ENCODE peak calls at places on chromosomes 1 and 21, in four cellular contexts. O is left ventricle myocardium superior, W is GM23248, E is kidney glomerular epithelial cell. F is an unnamed sample.

GRCh38 chr1:74771913-74772515 is 39.1 kb downstream of the TYW3 start:
- DNase-seq in E (peak), O (no peak), W (peak), F (no peak)

GRCh38 chr1:53591924-53592323 is 132.7 kb downstream of the DMRTB1 start:
- DNase-seq in W (no peak), O (no peak), E (no peak), F (no peak)

GRCh38 chr21:23316190-23316589 is 2291.1 kb downstream of the MRPL39 start:
- DNase-seq in E (no peak), O (no peak), W (no peak), F (no peak)

GRCh38 chr1:112833806-112834205 is 118.7 kb upstream of the PPM1J start:
- DNase-seq in W (no peak), E (no peak), O (no peak), F (no peak)

GRCh38 chr1:190477687-190478192 is at the start of gene BRINP3:
- DNase-seq in W (no peak), E (no peak), O (no peak), F (no peak)

GRCh38 chr1:81466970-81467369 is 333.8 kb upstream of the ADGRL2 start:
- DNase-seq in E (no peak), W (no peak), O (no peak), F (no peak)

GRCh38 chr1:91613594-91613993 is 112.9 kb downstream of the CDC7 start:
- DNase-seq in E (no peak), O (no peak), W (peak), F (peak)

GRCh38 chr21:45379171-45379900 is 25.6 kb upstream of the COL18A1 start:
- DNase-seq in O (no peak), E (no peak), W (no peak), F (no peak)

GRCh38 chr1:221620437-221621384 is 121.2 kb downstream of the DUSP10 start:
- DNase-seq in W (peak), O (no peak), E (peak), F (no peak)

GRCh38 chr1:64623750-64624445 is 121.0 kb upstream of the RAVER2 start:
- DNase-seq in W (peak), O (no peak), E (peak), F (no peak)

GRCh38 chr1:34904236-34905097 is 25.0 kb downstream of the DLGAP3 start:
- DNase-seq in O (no peak), E (no peak), W (no peak), F (no peak)

GRCh38 chr1:41241748-41242644 is at the start of gene SCMH1:
- DNase-seq in E (peak), W (peak), O (peak), F (peak)

GRCh38 chr1:185284533-185285244 is 32.4 kb downstream of the IVNS1ABP start:
- DNase-seq in E (no peak), W (no peak), O (peak), F (no peak)

GRCh38 chr1:228007054-228007800 is 429 bp downstream of the WNT3A start:
- DNase-seq in W (peak), E (no peak), O (no peak), F (no peak)

GRCh38 chr1:227890451-227891222 is 57.1 kb downstream of the WNT9A start:
- DNase-seq in O (no peak), E (no peak), W (no peak), F (no peak)

GRCh38 chr1:21855257-21856096 is 43.4 kb downstream of the LDLRAD2 start:
- DNase-seq in O (no peak), E (no peak), W (peak), F (no peak)